ENCODE peak calls at places on chromosomes 11 and 22, in ten cellular contexts. N, K, Z, P, O, J, X, Y, D and U are unnamed samples.

GRCh38 chr11:10385696-10386095 is 69.4 kb upstream of the AMPD3 start:
- DNase-seq in D (no peak), Z (no peak), K (no peak), X (no peak), Y (no peak), P (no peak), O (no peak), N (no peak), J (peak), U (peak)

GRCh38 chr22:25998118-25998775 is 171.0 kb upstream of the SEZ6L start:
- DNase-seq in P (no peak), K (no peak), D (no peak), J (no peak), X (no peak), Y (no peak), Z (no peak), O (no peak), N (no peak), U (no peak)

GRCh38 chr11:106001304-106002012 is 20.6 kb downstream of the MSANTD4 start:
- DNase-seq in P (no peak), X (no peak), O (no peak), D (peak), Z (no peak), N (no peak), K (no peak), J (no peak), Y (no peak), U (no peak)

GRCh38 chr11:72807021-72807693 is 7.1 kb upstream of the ATG16L2 start:
- DNase-seq in P (no peak), J (no peak), Y (no peak), X (peak), N (no peak), D (peak), Z (no peak), O (no peak), K (peak), U (no peak)

GRCh38 chr11:105862736-105863367 is 159.2 kb downstream of the MSANTD4 start:
- DNase-seq in J (no peak), O (peak), Z (peak), D (peak), Y (no peak), P (peak), N (peak), X (peak), K (peak), U (no peak)

GRCh38 chr11:113440816-113441215 is 34.4 kb downstream of the DRD2 start:
- DNase-seq in J (no peak), O (no peak), K (no peak), D (no peak), X (no peak), N (no peak), Z (no peak), P (no peak), Y (no peak), U (no peak)

GRCh38 chr11:122748968-122749687 is 89.2 kb upstream of the CRTAM start:
- DNase-seq in J (peak), N (peak), Z (peak), P (no peak), Y (no peak), K (peak), O (no peak), D (peak), X (peak), U (peak)

GRCh38 chr11:32331098-32331497 is 104.2 kb downstream of the WT1 start:
- DNase-seq in J (no peak), Z (no peak), X (no peak), O (no peak), D (no peak), Y (no peak), N (no peak), P (no peak), K (no peak), U (peak)

GRCh38 chr11:11973361-11973800 is 35.0 kb downstream of the DKK3 start:
- DNase-seq in P (peak), J (no peak), Y (no peak), K (no peak), D (peak), O (no peak), N (no peak), Z (peak), X (peak), U (peak)

GRCh38 chr22:22928666-22929380 is 41.2 kb downstream of the IGLL5 start:
- DNase-seq in J (no peak), X (peak), Z (no peak), O (no peak), P (no peak), D (peak), N (no peak), Y (no peak), K (peak), U (no peak)

GRCh38 chr11:68471360-68472340 is 11.1 kb downstream of the PPP6R3 start:
- DNase-seq in Y (no peak), O (no peak), J (no peak), Z (no peak), P (no peak), X (peak), K (no peak), N (no peak), D (peak), U (no peak)

GRCh38 chr22:19620742-19621371 is 93.4 kb upstream of the SEPTIN5 start:
- DNase-seq in J (no peak), P (no peak), O (peak), X (no peak), D (no peak), Z (no peak), Y (no peak), K (no peak), N (no peak), U (no peak)

GRCh38 chr11:68839953-68840641 is 1.6 kb downstream of the CPT1A start:
- DNase-seq in X (peak), Y (no peak), P (no peak), O (peak), D (peak), Z (no peak), N (no peak), J (peak), K (peak), U (no peak)

GRCh38 chr11:44858796-44859527 is 91.7 kb downstream of the TP53I11 start:
- DNase-seq in Z (no peak), J (peak), P (no peak), D (no peak), N (no peak), K (no peak), X (no peak), O (no peak), Y (no peak), U (no peak)

GRCh38 chr11:7592706-7593105 is 78.9 kb downstream of the PPFIBP2 start:
- DNase-seq in Y (no peak), K (no peak), P (no peak), J (no peak), D (peak), O (no peak), X (no peak), N (peak), Z (no peak), U (no peak)

GRCh38 chr11:45262900-45263299 is 23.2 kb downstream of the SYT13 start:
- DNase-seq in N (no peak), O (no peak), X (no peak), Z (no peak), P (peak), D (no peak), J (no peak), Y (no peak), K (no peak), U (no peak)

GRCh38 chr11:36280531-36280930 is 8.7 kb downstream of the COMMD9 start:
- DNase-seq in Z (no peak), N (no peak), D (no peak), O (no peak), K (no peak), J (no peak), Y (no peak), P (no peak), X (no peak), U (no peak)

GRCh38 chr11:121163658-121164308 is 62.7 kb downstream of the TECTA start:
- DNase-seq in K (no peak), J (no peak), D (no peak), P (no peak), Y (no peak), Z (no peak), O (no peak), N (no peak), X (no peak), U (no peak)

GRCh38 chr11:68042219-68043028 is 3.6 kb downstream of the TCIRG1 start:
- DNase-seq in N (no peak), Y (no peak), P (no peak), X (no peak), Z (no peak), J (no peak), O (no peak), K (no peak), D (no peak), U (no peak)

GRCh38 chr11:83007477-83007876 is 64.2 kb downstream of the RAB30 start:
- DNase-seq in K (no peak), N (no peak), D (no peak), X (no peak), J (no peak), P (no peak), O (no peak), Z (no peak), Y (no peak), U (no peak)

GRCh38 chr11:116775975-116776374 is 3.2 kb upstream of the BUD13 start:
- DNase-seq in Z (no peak), K (no peak), J (no peak), Y (no peak), O (no peak), X (no peak), N (no peak), D (no peak), P (no peak), U (no peak)

GRCh38 chr11:804599-804964 is 449 bp downstream of the PIDD1 start:
- DNase-seq in K (no peak), J (no peak), Y (no peak), D (no peak), P (no peak), N (no peak), Z (no peak), X (no peak), O (peak), U (no peak)

GRCh38 chr11:27075655-27076054 is 35.0 kb downstream of the BBOX1 start:
- DNase-seq in Z (no peak), K (no peak), O (no peak), P (no peak), D (no peak), Y (no peak), J (no peak), X (no peak), N (no peak), U (no peak)

GRCh38 chr11:118615282-118615979 is 8.0 kb downstream of the PHLDB1 start:
- DNase-seq in J (no peak), Z (no peak), D (peak), X (peak), N (no peak), Y (no peak), K (no peak), O (no peak), P (no peak), U (no peak)

GRCh38 chr11:116513894-116514293 is 258.9 kb downstream of the BUD13 start:
- DNase-seq in X (no peak), Y (no peak), D (peak), O (peak), N (no peak), Z (no peak), J (no peak), K (no peak), P (peak), U (peak)

GRCh38 chr22:37848587-37849088 is 581 bp upstream of the EIF3L start:
- DNase-seq in O (no peak), D (peak), N (no peak), J (no peak), Z (no peak), Y (no peak), P (no peak), K (no peak), X (no peak), U (no peak)

GRCh38 chr11:1292018-1292643 is 17.3 kb downstream of the TOLLIP start:
- DNase-seq in N (no peak), Z (no peak), O (no peak), X (no peak), Y (no peak), P (no peak), K (no peak), J (no peak), D (no peak), U (no peak)